ENCODE peak calls at places on chromosomes 11 and 22, in five cellular contexts. G is KBM-7, O is A549, Y is nephron progenitor cell, P is mammary epithelial cell. R is an unnamed sample.
A peak's percentile ranks its signal among the peaks of the same experiment; 100 is the strongest.

GRCh38 chr11:111957663-111958415 is 20.7 kb downstream of the DIXDC1 start:
- DNase-seq in O (no peak), G (no peak), Y (no peak), P (no peak), R (no peak)

GRCh38 chr11:45921561-45922424 is 663 bp upstream of the LARGE2 start:
- DNase-seq in P (no peak), Y (peak; percentile 68), O (no peak), G (no peak), R (no peak)

GRCh38 chr11:130775306-130776043 is 140.8 kb downstream of the SNX19 start:
- DNase-seq in G (no peak), P (peak; percentile 70), Y (no peak), O (peak; percentile 35), R (no peak)

GRCh38 chr11:25298450-25298849 is 801.6 kb downstream of the LUZP2 start:
- DNase-seq in O (no peak), P (no peak), G (no peak), Y (no peak), R (no peak)

GRCh38 chr11:8017071-8017470 is 29.9 kb downstream of the EIF3F start:
- DNase-seq in P (no peak), Y (no peak), O (no peak), G (no peak), R (no peak)

GRCh38 chr22:49617866-49618688 is 209.6 kb downstream of the BRD1 start:
- DNase-seq in P (no peak), G (no peak), Y (no peak), O (no peak), R (no peak)

GRCh38 chr11:64843971-64844329 is 503 bp downstream of the CDC42BPG start:
- DNase-seq in O (no peak), P (peak; percentile 43), Y (no peak), G (no peak), R (no peak)

GRCh38 chr11:11148104-11148509 is 204.9 kb downstream of the CSNK2A3 start:
- DNase-seq in G (no peak), Y (peak; percentile 33), O (peak; percentile 29), P (peak; percentile 65), R (peak; percentile 59)

GRCh38 chr11:121134758-121135312 is 33.8 kb downstream of the TECTA start:
- DNase-seq in P (no peak), Y (no peak), O (no peak), G (no peak), R (peak; percentile 46)

GRCh38 chr11:8070417-8071101 is 10.5 kb upstream of the TUB start:
- DNase-seq in P (peak; percentile 27), Y (no peak), O (peak; percentile 34), G (peak; percentile 29), R (no peak)

GRCh38 chr11:14336507-14337503 is 22.2 kb downstream of the RRAS2 start:
- DNase-seq in G (no peak), O (peak; percentile 85), P (peak; percentile 100), Y (no peak), R (no peak)

GRCh38 chr11:79973701-79974626 is 533.1 kb upstream of the TENM4 start:
- DNase-seq in Y (peak; percentile 2), G (no peak), P (peak; percentile 3), O (no peak), R (no peak)

GRCh38 chr11:1650034-1650917 is 20.7 kb downstream of the KRTAP5-5 start:
- DNase-seq in G (no peak), P (peak; percentile 47), O (peak; percentile 23), Y (no peak), R (no peak)

GRCh38 chr11:12303431-12304149 is 73.8 kb upstream of the PARVA start:
- DNase-seq in O (no peak), P (no peak), Y (no peak), G (no peak), R (no peak)

GRCh38 chr11:134500621-134501020 is 88.6 kb upstream of the B3GAT1 start:
- DNase-seq in G (no peak), P (no peak), Y (no peak), O (no peak), R (no peak)

GRCh38 chr11:5004429-5005274 is 10.0 kb downstream of the OR51L1 start:
- DNase-seq in Y (peak; percentile 65), P (peak; percentile 63), G (peak; percentile 44), O (peak; percentile 62), R (peak; percentile 13)

GRCh38 chr11:10650630-10651029 is 42.9 kb downstream of the IRAG1 start:
- DNase-seq in P (no peak), O (no peak), Y (no peak), G (no peak), R (no peak)

GRCh38 chr11:4830909-4831308 is 9.8 kb downstream of the OR51F2 start:
- DNase-seq in O (no peak), Y (no peak), G (no peak), P (no peak), R (no peak)

R was measured in cerebellum.